ENCODE peak calls at places on chromosome X, in eight cellular contexts. R is psoas muscle, S is NCI-H774, O is ascending aorta, H is AG10803, Y is astrocyte of the cerebellum, I is ecto neural progenitor cell, N is NCI-H2029. Q is an unnamed sample.
A peak's percentile ranks its signal among the peaks of the same experiment; 100 is the strongest.

GRCh38 chrX:100687546-100687945 is 43.5 kb downstream of the SRPX2 start:
- DNase-seq in Y (no peak), H (no peak), N (no peak), O (no peak), I (no peak), R (no peak), S (no peak), Q (no peak)

GRCh38 chrX:153731117-153731844 is 6.6 kb downstream of the ABCD1 start:
- DNase-seq in O (no peak), N (no peak), Y (no peak), R (no peak), S (no peak), I (no peak), H (no peak), Q (no peak)

GRCh38 chrX:107710617-107711391 is 64.8 kb downstream of the TSC22D3 start:
- DNase-seq in N (no peak), Y (peak; percentile 79), O (peak; percentile 49), H (peak; percentile 93), S (no peak), R (peak; percentile 48), I (no peak), Q (no peak)

GRCh38 chrX:6614516-6614915 is 79.6 kb upstream of the VCX3A start:
- DNase-seq in N (no peak), O (no peak), H (no peak), I (no peak), S (no peak), R (no peak), Y (no peak), Q (no peak)

GRCh38 chrX:42496239-42496638 is 281.7 kb downstream of the PPP1R2C start:
- DNase-seq in O (no peak), N (peak; percentile 21), H (no peak), S (no peak), I (no peak), Y (no peak), R (no peak), Q (no peak)

GRCh38 chrX:137746289-137746688 is 180.4 kb downstream of the ZIC3 start:
- DNase-seq in O (no peak), N (no peak), H (no peak), S (no peak), Y (no peak), I (no peak), R (no peak), Q (no peak)

GRCh38 chrX:87578978-87579377 is 61.4 kb downstream of the KLHL4 start:
- DNase-seq in R (no peak), I (no peak), Y (no peak), O (no peak), H (no peak), N (no peak), S (no peak), Q (no peak)

GRCh38 chrX:118577041-118577440 is 81.4 kb downstream of the DOCK11 start:
- DNase-seq in S (no peak), H (no peak), I (no peak), N (no peak), R (no peak), O (no peak), Y (no peak), Q (no peak)

GRCh38 chrX:112967341-112967740 is 126.7 kb upstream of the AMOT start:
- DNase-seq in I (no peak), N (no peak), R (no peak), Y (peak; percentile 54), S (no peak), O (no peak), H (peak; percentile 77), Q (no peak)

GRCh38 chrX:106742831-106743230 is 16.3 kb downstream of the RNF128 start:
- DNase-seq in N (no peak), Y (no peak), H (no peak), O (no peak), R (no peak), S (no peak), I (no peak), Q (no peak)

GRCh38 chrX:38484607-38485498 is 76.5 kb upstream of the TSPAN7 start:
- DNase-seq in S (no peak), O (no peak), N (no peak), H (no peak), R (no peak), Y (no peak), I (no peak), Q (no peak)

Q was measured in cerebellar nuclear complex.